ENCODE peak calls at places on chromosomes 11 and 22, in ten cellular contexts. One of them, this sample, is unnamed.

GRCh38 chr11:12157241-12157661 is 46.9 kb downstream of the MICAL2 start:
- DNase-seq in astrocyte of the hippocampus: peak; percentile 84
- DNase-seq in stimulated activated CD4-positive, alpha-beta T cell treated with anti-CD3 and anti-CD28 coated beads, Interleukin-4, amount 100 ng/mL, for 4 hours: no peak
- DNase-seq in lower leg skin: no peak
- DNase-seq in brain microvascular endothelial cell: no peak
- DNase-seq in iris pigment epithelial cell: peak; percentile 82
- DNase-seq in A549: no peak
- DNase-seq in RWPE1: no peak
- DNase-seq in NCI-H1092: no peak
- DNase-seq in activated naive CD4-positive, alpha-beta T cell treated with anti-CD3 and anti-CD28 coated beads, Interleukin-2, amount 50 U/mL, for 72 hours: no peak
- DNase-seq in this sample: no peak

GRCh38 chr11:60946601-60947265 is 5.2 kb downstream of the SLC15A3 start:
- DNase-seq in A549: no peak
- DNase-seq in stimulated activated CD4-positive, alpha-beta T cell treated with anti-CD3 and anti-CD28 coated beads, Interleukin-4, amount 100 ng/mL, for 4 hours: no peak
- DNase-seq in astrocyte of the hippocampus: no peak
- DNase-seq in lower leg skin: no peak
- DNase-seq in iris pigment epithelial cell: no peak
- DNase-seq in activated naive CD4-positive, alpha-beta T cell treated with anti-CD3 and anti-CD28 coated beads, Interleukin-2, amount 50 U/mL, for 72 hours: no peak
- DNase-seq in RWPE1: no peak
- DNase-seq in brain microvascular endothelial cell: no peak
- DNase-seq in NCI-H1092: no peak
- DNase-seq in this sample: no peak

GRCh38 chr22:48955351-48956311 is 872.0 kb downstream of the BRD1 start:
- DNase-seq in stimulated activated CD4-positive, alpha-beta T cell treated with anti-CD3 and anti-CD28 coated beads, Interleukin-4, amount 100 ng/mL, for 4 hours: no peak
- DNase-seq in lower leg skin: peak; percentile 82
- DNase-seq in RWPE1: no peak
- DNase-seq in brain microvascular endothelial cell: no peak
- DNase-seq in activated naive CD4-positive, alpha-beta T cell treated with anti-CD3 and anti-CD28 coated beads, Interleukin-2, amount 50 U/mL, for 72 hours: no peak
- DNase-seq in astrocyte of the hippocampus: no peak
- DNase-seq in A549: no peak
- DNase-seq in NCI-H1092: no peak
- DNase-seq in iris pigment epithelial cell: no peak
- DNase-seq in this sample: no peak

GRCh38 chr22:24433001-24433867 is 5.8 kb downstream of the ADORA2A start:
- DNase-seq in stimulated activated CD4-positive, alpha-beta T cell treated with anti-CD3 and anti-CD28 coated beads, Interleukin-4, amount 100 ng/mL, for 4 hours: no peak
- DNase-seq in brain microvascular endothelial cell: no peak
- DNase-seq in activated naive CD4-positive, alpha-beta T cell treated with anti-CD3 and anti-CD28 coated beads, Interleukin-2, amount 50 U/mL, for 72 hours: no peak
- DNase-seq in NCI-H1092: no peak
- DNase-seq in astrocyte of the hippocampus: no peak
- DNase-seq in RWPE1: no peak
- DNase-seq in A549: no peak
- DNase-seq in iris pigment epithelial cell: no peak
- DNase-seq in lower leg skin: no peak
- DNase-seq in this sample: no peak

GRCh38 chr22:30245181-30245984 is 1.2 kb downstream of the LIF start:
- DNase-seq in RWPE1: no peak
- DNase-seq in brain microvascular endothelial cell: no peak
- DNase-seq in NCI-H1092: no peak
- DNase-seq in iris pigment epithelial cell: no peak
- DNase-seq in lower leg skin: no peak
- DNase-seq in astrocyte of the hippocampus: peak; percentile 67
- DNase-seq in stimulated activated CD4-positive, alpha-beta T cell treated with anti-CD3 and anti-CD28 coated beads, Interleukin-4, amount 100 ng/mL, for 4 hours: no peak
- DNase-seq in A549: no peak
- DNase-seq in activated naive CD4-positive, alpha-beta T cell treated with anti-CD3 and anti-CD28 coated beads, Interleukin-2, amount 50 U/mL, for 72 hours: peak; percentile 78
- DNase-seq in this sample: no peak

GRCh38 chr22:38925571-38926041 is 31.8 kb upstream of the APOBEC3A start:
- DNase-seq in lower leg skin: peak; percentile 21
- DNase-seq in A549: no peak
- DNase-seq in RWPE1: no peak
- DNase-seq in NCI-H1092: no peak
- DNase-seq in stimulated activated CD4-positive, alpha-beta T cell treated with anti-CD3 and anti-CD28 coated beads, Interleukin-4, amount 100 ng/mL, for 4 hours: no peak
- DNase-seq in iris pigment epithelial cell: no peak
- DNase-seq in activated naive CD4-positive, alpha-beta T cell treated with anti-CD3 and anti-CD28 coated beads, Interleukin-2, amount 50 U/mL, for 72 hours: no peak
- DNase-seq in astrocyte of the hippocampus: peak; percentile 35
- DNase-seq in brain microvascular endothelial cell: no peak
- DNase-seq in this sample: no peak

GRCh38 chr11:122229078-122229477 is 113.1 kb upstream of the BLID start:
- DNase-seq in astrocyte of the hippocampus: no peak
- DNase-seq in iris pigment epithelial cell: no peak
- DNase-seq in lower leg skin: no peak
- DNase-seq in A549: no peak
- DNase-seq in stimulated activated CD4-positive, alpha-beta T cell treated with anti-CD3 and anti-CD28 coated beads, Interleukin-4, amount 100 ng/mL, for 4 hours: no peak
- DNase-seq in activated naive CD4-positive, alpha-beta T cell treated with anti-CD3 and anti-CD28 coated beads, Interleukin-2, amount 50 U/mL, for 72 hours: no peak
- DNase-seq in NCI-H1092: no peak
- DNase-seq in brain microvascular endothelial cell: no peak
- DNase-seq in RWPE1: no peak
- DNase-seq in this sample: no peak

GRCh38 chr11:12723410-12724297 is 49.4 kb downstream of the TEAD1 start:
- DNase-seq in lower leg skin: peak; percentile 77
- DNase-seq in NCI-H1092: no peak
- DNase-seq in iris pigment epithelial cell: peak; percentile 75
- DNase-seq in activated naive CD4-positive, alpha-beta T cell treated with anti-CD3 and anti-CD28 coated beads, Interleukin-2, amount 50 U/mL, for 72 hours: no peak
- DNase-seq in RWPE1: peak; percentile 87
- DNase-seq in A549: peak; percentile 82
- DNase-seq in brain microvascular endothelial cell: peak; percentile 58
- DNase-seq in astrocyte of the hippocampus: peak; percentile 48
- DNase-seq in stimulated activated CD4-positive, alpha-beta T cell treated with anti-CD3 and anti-CD28 coated beads, Interleukin-4, amount 100 ng/mL, for 4 hours: no peak
- DNase-seq in this sample: no peak

GRCh38 chr11:105168457-105168856 is 28.9 kb upstream of the CARD18 start:
- DNase-seq in RWPE1: no peak
- DNase-seq in brain microvascular endothelial cell: no peak
- DNase-seq in stimulated activated CD4-positive, alpha-beta T cell treated with anti-CD3 and anti-CD28 coated beads, Interleukin-4, amount 100 ng/mL, for 4 hours: no peak
- DNase-seq in lower leg skin: no peak
- DNase-seq in A549: no peak
- DNase-seq in iris pigment epithelial cell: peak; percentile 39
- DNase-seq in NCI-H1092: no peak
- DNase-seq in activated naive CD4-positive, alpha-beta T cell treated with anti-CD3 and anti-CD28 coated beads, Interleukin-2, amount 50 U/mL, for 72 hours: no peak
- DNase-seq in astrocyte of the hippocampus: no peak
- DNase-seq in this sample: no peak

GRCh38 chr11:70481625-70482528 is 83.5 kb downstream of the CTTN start:
- DNase-seq in NCI-H1092: no peak
- DNase-seq in brain microvascular endothelial cell: peak; percentile 57
- DNase-seq in A549: peak; percentile 74
- DNase-seq in astrocyte of the hippocampus: peak; percentile 58
- DNase-seq in iris pigment epithelial cell: peak; percentile 22
- DNase-seq in activated naive CD4-positive, alpha-beta T cell treated with anti-CD3 and anti-CD28 coated beads, Interleukin-2, amount 50 U/mL, for 72 hours: no peak
- DNase-seq in stimulated activated CD4-positive, alpha-beta T cell treated with anti-CD3 and anti-CD28 coated beads, Interleukin-4, amount 100 ng/mL, for 4 hours: no peak
- DNase-seq in RWPE1: peak; percentile 45
- DNase-seq in lower leg skin: no peak
- DNase-seq in this sample: no peak

GRCh38 chr11:74024630-74025029 is 15.7 kb upstream of the UCP3 start:
- DNase-seq in activated naive CD4-positive, alpha-beta T cell treated with anti-CD3 and anti-CD28 coated beads, Interleukin-2, amount 50 U/mL, for 72 hours: no peak
- DNase-seq in lower leg skin: peak; percentile 91
- DNase-seq in A549: no peak
- DNase-seq in astrocyte of the hippocampus: peak; percentile 48
- DNase-seq in iris pigment epithelial cell: peak; percentile 96
- DNase-seq in stimulated activated CD4-positive, alpha-beta T cell treated with anti-CD3 and anti-CD28 coated beads, Interleukin-4, amount 100 ng/mL, for 4 hours: no peak
- DNase-seq in NCI-H1092: no peak
- DNase-seq in RWPE1: no peak
- DNase-seq in brain microvascular endothelial cell: peak; percentile 89
- DNase-seq in this sample: peak; percentile 68

GRCh38 chr22:40718250-40719204 is 39.2 kb downstream of the MCHR1 start:
- DNase-seq in activated naive CD4-positive, alpha-beta T cell treated with anti-CD3 and anti-CD28 coated beads, Interleukin-2, amount 50 U/mL, for 72 hours: no peak
- DNase-seq in A549: no peak
- DNase-seq in RWPE1: no peak
- DNase-seq in iris pigment epithelial cell: no peak
- DNase-seq in astrocyte of the hippocampus: no peak
- DNase-seq in lower leg skin: no peak
- DNase-seq in brain microvascular endothelial cell: no peak
- DNase-seq in stimulated activated CD4-positive, alpha-beta T cell treated with anti-CD3 and anti-CD28 coated beads, Interleukin-4, amount 100 ng/mL, for 4 hours: no peak
- DNase-seq in NCI-H1092: no peak
- DNase-seq in this sample: no peak

GRCh38 chr22:23152238-23153114 is 7.2 kb downstream of the RAB36 start:
- DNase-seq in activated naive CD4-positive, alpha-beta T cell treated with anti-CD3 and anti-CD28 coated beads, Interleukin-2, amount 50 U/mL, for 72 hours: no peak
- DNase-seq in brain microvascular endothelial cell: no peak
- DNase-seq in stimulated activated CD4-positive, alpha-beta T cell treated with anti-CD3 and anti-CD28 coated beads, Interleukin-4, amount 100 ng/mL, for 4 hours: no peak
- DNase-seq in A549: no peak
- DNase-seq in RWPE1: no peak
- DNase-seq in lower leg skin: no peak
- DNase-seq in iris pigment epithelial cell: no peak
- DNase-seq in NCI-H1092: no peak
- DNase-seq in astrocyte of the hippocampus: no peak
- DNase-seq in this sample: no peak

GRCh38 chr11:42890773-42891172 is 421.0 kb upstream of the API5 start:
- DNase-seq in lower leg skin: no peak
- DNase-seq in astrocyte of the hippocampus: peak; percentile 1
- DNase-seq in NCI-H1092: no peak
- DNase-seq in activated naive CD4-positive, alpha-beta T cell treated with anti-CD3 and anti-CD28 coated beads, Interleukin-2, amount 50 U/mL, for 72 hours: no peak
- DNase-seq in iris pigment epithelial cell: no peak
- DNase-seq in A549: no peak
- DNase-seq in brain microvascular endothelial cell: no peak
- DNase-seq in stimulated activated CD4-positive, alpha-beta T cell treated with anti-CD3 and anti-CD28 coated beads, Interleukin-4, amount 100 ng/mL, for 4 hours: no peak
- DNase-seq in RWPE1: no peak
- DNase-seq in this sample: no peak

This sample was measured in tibial nerve.